ENCODE peak calls at places on chromosome 4, in seven cellular contexts. N is H9, I is breast epithelium, H is brain microvascular endothelial cell, X is heart right ventricle, W is Peyer's patch, K is RWPE2. V is an unnamed sample.
A peak's percentile ranks its signal among the peaks of the same experiment; 100 is the strongest.

GRCh38 chr4:138494931-138495330 is 252.8 kb upstream of the SLC7A11 start:
- DNase-seq in N (peak; percentile 61), I (no peak), H (peak; percentile 11), X (no peak), W (no peak), K (no peak), V (no peak)

GRCh38 chr4:184664445-184665210 is 15.1 kb downstream of the PRIMPOL start:
- DNase-seq in N (peak; percentile 55), I (no peak), H (no peak), X (peak; percentile 11), W (no peak), K (no peak), V (no peak)

GRCh38 chr4:185457136-185457535 is 14.4 kb downstream of the CCDC110 start:
- DNase-seq in N (no peak), I (no peak), H (no peak), X (no peak), W (no peak), K (no peak), V (no peak)

GRCh38 chr4:7323872-7324650 is 110.7 kb downstream of the PSAPL1 start:
- DNase-seq in N (no peak), I (no peak), H (no peak), X (no peak), W (no peak), K (no peak), V (no peak)

GRCh38 chr4:186570193-186570996 is 15.0 kb upstream of the MTNR1A start:
- DNase-seq in N (no peak), I (no peak), H (peak; percentile 68), X (no peak), W (no peak), K (no peak), V (no peak)

GRCh38 chr4:127622923-127623754 is 9.6 kb upstream of the INTU start:
- DNase-seq in N (peak; percentile 86), I (no peak), H (peak; percentile 29), X (no peak), W (no peak), K (peak; percentile 66), V (no peak)

GRCh38 chr4:28229092-28229491 is 1368.5 kb downstream of the STIM2 start:
- DNase-seq in N (no peak), I (no peak), H (no peak), X (no peak), W (no peak), K (no peak), V (no peak)

GRCh38 chr4:67122029-67122428 is 423.3 kb downstream of the CENPC start:
- DNase-seq in N (no peak), I (no peak), H (no peak), X (no peak), W (no peak), K (no peak), V (no peak)

GRCh38 chr4:94544811-94545210 is 93.1 kb downstream of the PDLIM5 start:
- DNase-seq in N (no peak), I (no peak), H (no peak), X (no peak), W (no peak), K (no peak), V (no peak)

GRCh38 chr4:15198070-15198727 is 195.9 kb downstream of the CPEB2 start:
- DNase-seq in N (peak; percentile 43), I (no peak), H (peak; percentile 55), X (no peak), W (no peak), K (no peak), V (no peak)

GRCh38 chr4:68132342-68132741 is 2.7 kb upstream of the TMPRSS11F start:
- DNase-seq in N (no peak), I (no peak), H (no peak), X (no peak), W (no peak), K (no peak), V (no peak)

GRCh38 chr4:165384186-165384585 is 5.4 kb downstream of the CPE start:
- DNase-seq in N (no peak), I (no peak), H (no peak), X (no peak), W (no peak), K (no peak), V (no peak)

GRCh38 chr4:177117256-177117655 is 192.4 kb upstream of the NEIL3 start:
- DNase-seq in N (no peak), I (no peak), H (no peak), X (no peak), W (no peak), K (no peak), V (no peak)

GRCh38 chr4:3792813-3793212 is 26.6 kb downstream of the ADRA2C start:
- DNase-seq in N (peak; percentile 85), I (no peak), H (no peak), X (no peak), W (no peak), K (no peak), V (no peak)

GRCh38 chr4:70670332-70671014 is 4.2 kb upstream of the JCHAIN start:
- DNase-seq in N (no peak), I (no peak), H (no peak), X (no peak), W (no peak), K (no peak), V (no peak)

GRCh38 chr4:151792995-151793394 is 32.2 kb upstream of the GATB start:
- DNase-seq in N (no peak), I (no peak), H (no peak), X (no peak), W (no peak), K (no peak), V (no peak)

GRCh38 chr4:164304240-164304639 is 449.7 kb upstream of the SMIM31 start:
- DNase-seq in N (no peak), I (no peak), H (no peak), X (no peak), W (no peak), K (no peak), V (no peak)

GRCh38 chr4:106717094-106717493 is 319.0 kb downstream of the DKK2 start:
- DNase-seq in N (no peak), I (no peak), H (no peak), X (no peak), W (no peak), K (no peak), V (no peak)

GRCh38 chr4:103012085-103012484 is 7.4 kb downstream of the SLC9B1 start:
- DNase-seq in N (no peak), I (no peak), H (no peak), X (no peak), W (no peak), K (no peak), V (no peak)

GRCh38 chr4:40183615-40184411 is 13.0 kb upstream of the RHOH start:
- DNase-seq in N (no peak), I (no peak), H (no peak), X (no peak), W (no peak), K (no peak), V (no peak)

GRCh38 chr4:37533286-37534033 is 152.7 kb downstream of the RELL1 start:
- DNase-seq in N (no peak), I (no peak), H (no peak), X (no peak), W (no peak), K (no peak), V (no peak)

GRCh38 chr4:104752337-104752736 is 257.6 kb upstream of the CXXC4 start:
- DNase-seq in N (no peak), I (no peak), H (no peak), X (no peak), W (no peak), K (no peak), V (no peak)

GRCh38 chr4:181968371-181968770 is 274.8 kb upstream of the TENM3 start:
- DNase-seq in N (no peak), I (no peak), H (peak; percentile 41), X (no peak), W (no peak), K (no peak), V (no peak)

GRCh38 chr4:111797455-111798163 is 347.6 kb upstream of the FAM241A start:
- DNase-seq in N (no peak), I (no peak), H (no peak), X (no peak), W (peak; percentile 52), K (no peak), V (no peak)

GRCh38 chr4:84451546-84451945 is 47.5 kb downstream of the NKX6-1 start:
- DNase-seq in N (no peak), I (no peak), H (peak; percentile 7), X (no peak), W (no peak), K (no peak), V (no peak)

GRCh38 chr4:37685726-37686372 is 327 bp downstream of the RELL1 start:
- DNase-seq in N (no peak), I (peak; percentile 38), H (peak; percentile 26), X (no peak), W (peak; percentile 80), K (peak; percentile 59), V (peak; percentile 48)

GRCh38 chr4:141352775-141353544 is 132.3 kb downstream of the ZNF330 start:
- DNase-seq in N (no peak), I (no peak), H (peak; percentile 40), X (no peak), W (no peak), K (no peak), V (no peak)

GRCh38 chr4:7462509-7462971 is 27.8 kb upstream of the PSAPL1 start:
- DNase-seq in N (peak; percentile 69), I (no peak), H (no peak), X (peak; percentile 30), W (no peak), K (no peak), V (no peak)

GRCh38 chr4:3183008-3183407 is 66.0 kb upstream of the MSANTD1 start:
- DNase-seq in N (no peak), I (no peak), H (no peak), X (no peak), W (no peak), K (no peak), V (no peak)

GRCh38 chr4:89146196-89146595 is 34.9 kb downstream of the TIGD2 start:
- DNase-seq in N (no peak), I (no peak), H (no peak), X (no peak), W (no peak), K (no peak), V (no peak)
- H3K27ac ChIP-seq in N (no peak overlapping the region), I (no peak overlapping the region), H (no peak overlapping the region), X (no peak overlapping the region), W (no peak overlapping the region), K (no peak overlapping the region), V (no peak overlapping the region)

GRCh38 chr4:121952290-121952689 is 430 bp upstream of the TRPC3 start:
- DNase-seq in N (no peak), I (no peak), H (no peak), X (no peak), W (no peak), K (no peak), V (no peak)
- H3K27ac ChIP-seq in N (no peak overlapping the region), I (no peak overlapping the region), H (no peak overlapping the region), X (no peak overlapping the region), W (no peak overlapping the region), K (no peak overlapping the region), V (no peak overlapping the region)

DNA sequence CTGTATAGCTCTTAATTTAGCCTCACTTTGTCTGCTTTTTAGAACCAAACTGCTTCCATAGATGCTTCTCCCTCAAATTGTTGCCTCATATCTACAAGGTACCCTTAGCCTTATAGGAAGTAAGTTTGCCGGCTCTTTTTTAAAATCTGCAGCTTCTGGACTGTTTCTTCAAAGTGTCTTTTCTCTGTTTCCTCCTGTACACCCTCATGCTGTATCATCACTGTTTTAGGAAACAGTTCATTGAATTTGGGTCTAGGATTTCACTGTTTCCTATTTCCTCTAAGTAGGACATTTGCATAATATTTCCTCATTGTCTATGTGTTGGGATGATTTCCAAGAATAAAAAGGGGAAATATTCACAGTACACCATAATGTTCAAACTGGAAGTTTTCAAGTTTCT is 42.9 kb downstream of the BANK1 start:
- DNase-seq in N (no peak), I (no peak), H (no peak), X (no peak), W (no peak), K (no peak), V (no peak)
- H3K27ac ChIP-seq in N (no peak overlapping the region), I (no peak overlapping the region), H (no peak overlapping the region), X (no peak overlapping the region), W (no peak overlapping the region), K (no peak overlapping the region), V (no peak overlapping the region)

GRCh38 chr4:17030543-17030942 is 132.1 kb upstream of the LDB2 start:
- DNase-seq in N (no peak), I (no peak), H (peak; percentile 55), X (no peak), W (no peak), K (no peak), V (no peak)
- H3K27ac ChIP-seq in N (no peak overlapping the region), I (no peak overlapping the region), H (no peak overlapping the region), X (no peak overlapping the region), W (no peak overlapping the region), K (peak overlapping the region; percentile 90), V (no peak overlapping the region)